ENCODE peak calls at places on chromosome 16, in six cellular contexts. One of them, this sample, is unnamed.

GRCh38 chr16:68281368-68282063 is 17.2 kb downstream of the SLC7A6 start:
- DNase-seq in AG04450: no peak
- DNase-seq in A549: no peak
- DNase-seq in HCT116: no peak
- DNase-seq in stomach: no peak
- DNase-seq in left ventricle myocardium inferior: no peak
- DNase-seq in this sample: no peak

GRCh38 chr16:87132361-87133014 is 184.7 kb downstream of the C16orf95 start:
- DNase-seq in AG04450: peak; percentile 8
- DNase-seq in stomach: no peak
- DNase-seq in A549: no peak
- DNase-seq in left ventricle myocardium inferior: peak; percentile 32
- DNase-seq in HCT116: peak; percentile 26
- DNase-seq in this sample: no peak

GRCh38 chr16:68936729-68937631 is 93.6 kb downstream of the TANGO6 start:
- DNase-seq in stomach: no peak
- DNase-seq in HCT116: no peak
- DNase-seq in A549: no peak
- DNase-seq in left ventricle myocardium inferior: no peak
- DNase-seq in AG04450: no peak
- DNase-seq in this sample: no peak

GRCh38 chr16:30746638-30747160 is 1.5 kb upstream of the PHKG2 start:
- DNase-seq in A549: no peak
- DNase-seq in AG04450: no peak
- DNase-seq in stomach: no peak
- DNase-seq in HCT116: no peak
- DNase-seq in left ventricle myocardium inferior: no peak
- DNase-seq in this sample: no peak

GRCh38 chr16:20976568-20976967 is 76.0 kb downstream of the LYRM1 start:
- DNase-seq in HCT116: no peak
- DNase-seq in left ventricle myocardium inferior: no peak
- DNase-seq in AG04450: no peak
- DNase-seq in A549: no peak
- DNase-seq in stomach: no peak
- DNase-seq in this sample: no peak

GRCh38 chr16:17076818-17077498 is 393.8 kb downstream of the XYLT1 start:
- DNase-seq in stomach: no peak
- DNase-seq in HCT116: no peak
- DNase-seq in AG04450: no peak
- DNase-seq in A549: no peak
- DNase-seq in left ventricle myocardium inferior: no peak
- DNase-seq in this sample: no peak

GRCh38 chr16:4372578-4373355 is 1.1 kb downstream of the VASN start:
- DNase-seq in A549: peak; percentile 82
- DNase-seq in stomach: peak; percentile 54
- DNase-seq in HCT116: no peak
- DNase-seq in AG04450: no peak
- DNase-seq in left ventricle myocardium inferior: peak; percentile 30
- DNase-seq in this sample: peak; percentile 71

GRCh38 chr16:74449470-74449869 is 28.2 kb upstream of the CLEC18B start:
- DNase-seq in HCT116: peak; percentile 49
- DNase-seq in A549: peak; percentile 42
- DNase-seq in AG04450: no peak
- DNase-seq in stomach: no peak
- DNase-seq in left ventricle myocardium inferior: no peak
- DNase-seq in this sample: no peak

GRCh38 chr16:52283018-52283417 is 263.9 kb downstream of the TOX3 start:
- DNase-seq in HCT116: no peak
- DNase-seq in left ventricle myocardium inferior: no peak
- DNase-seq in AG04450: no peak
- DNase-seq in stomach: no peak
- DNase-seq in A549: no peak
- DNase-seq in this sample: no peak

GRCh38 chr16:15775209-15775608 is 81.6 kb downstream of the MYH11 start:
- DNase-seq in left ventricle myocardium inferior: no peak
- DNase-seq in stomach: no peak
- DNase-seq in AG04450: no peak
- DNase-seq in HCT116: peak; percentile 50
- DNase-seq in A549: peak; percentile 68
- DNase-seq in this sample: no peak

GRCh38 chr16:67923414-67924127 is 8.1 kb downstream of the CTRL start:
- DNase-seq in AG04450: no peak
- DNase-seq in stomach: no peak
- DNase-seq in A549: no peak
- DNase-seq in left ventricle myocardium inferior: no peak
- DNase-seq in HCT116: no peak
- DNase-seq in this sample: no peak

GRCh38 chr16:87789437-87790277 is 23.9 kb upstream of the KLHDC4 start:
- DNase-seq in HCT116: no peak
- DNase-seq in A549: peak; percentile 100
- DNase-seq in AG04450: peak; percentile 39
- DNase-seq in left ventricle myocardium inferior: no peak
- DNase-seq in stomach: peak; percentile 60
- DNase-seq in this sample: no peak

GRCh38 chr16:87963400-87963799 is 12.2 kb downstream of the BANP start:
- DNase-seq in stomach: no peak
- DNase-seq in A549: no peak
- DNase-seq in AG04450: no peak
- DNase-seq in left ventricle myocardium inferior: no peak
- DNase-seq in HCT116: no peak
- DNase-seq in this sample: no peak

GRCh38 chr16:83960521-83961249 is 7.4 kb upstream of the NECAB2 start:
- DNase-seq in stomach: no peak
- DNase-seq in HCT116: no peak
- DNase-seq in left ventricle myocardium inferior: no peak
- DNase-seq in A549: no peak
- DNase-seq in AG04450: no peak
- DNase-seq in this sample: no peak

GRCh38 chr16:27826081-27826892 is 237.2 kb downstream of the GSG1L start:
- DNase-seq in HCT116: no peak
- DNase-seq in AG04450: no peak
- DNase-seq in A549: no peak
- DNase-seq in left ventricle myocardium inferior: no peak
- DNase-seq in stomach: no peak
- DNase-seq in this sample: peak; percentile 45

GRCh38 chr16:10738231-10739077 is 5.2 kb upstream of the NUBP1 start:
- DNase-seq in AG04450: no peak
- DNase-seq in HCT116: peak; percentile 79
- DNase-seq in stomach: peak; percentile 48
- DNase-seq in A549: peak; percentile 84
- DNase-seq in left ventricle myocardium inferior: peak; percentile 87
- DNase-seq in this sample: peak; percentile 83

GRCh38 chr16:50102046-50102756 is 36.4 kb downstream of the HEATR3 start:
- DNase-seq in stomach: no peak
- DNase-seq in AG04450: peak; percentile 32
- DNase-seq in HCT116: no peak
- DNase-seq in A549: no peak
- DNase-seq in left ventricle myocardium inferior: no peak
- DNase-seq in this sample: no peak

GRCh38 chr16:85819711-85820110 is 20.2 kb downstream of the COX4I1 start:
- DNase-seq in A549: peak; percentile 17
- DNase-seq in AG04450: no peak
- DNase-seq in stomach: no peak
- DNase-seq in HCT116: no peak
- DNase-seq in left ventricle myocardium inferior: no peak
- DNase-seq in this sample: peak; percentile 60

GRCh38 chr16:15032547-15033308 is 23.1 kb downstream of the NTAN1 start:
- DNase-seq in HCT116: no peak
- DNase-seq in A549: no peak
- DNase-seq in AG04450: no peak
- DNase-seq in stomach: no peak
- DNase-seq in left ventricle myocardium inferior: no peak
- DNase-seq in this sample: no peak

GRCh38 chr16:6957676-6958075 is 375.0 kb upstream of the RBFOX1 start:
- DNase-seq in HCT116: no peak
- DNase-seq in AG04450: no peak
- DNase-seq in left ventricle myocardium inferior: no peak
- DNase-seq in stomach: no peak
- DNase-seq in A549: peak; percentile 0
- DNase-seq in this sample: no peak

GRCh38 chr16:81429045-81429521 is 15.5 kb upstream of the CMIP start:
- DNase-seq in HCT116: peak; percentile 68
- DNase-seq in left ventricle myocardium inferior: peak; percentile 31
- DNase-seq in AG04450: no peak
- DNase-seq in stomach: peak; percentile 77
- DNase-seq in A549: peak; percentile 72
- DNase-seq in this sample: no peak

GRCh38 chr16:51124896-51125295 is 26.2 kb downstream of the SALL1 start:
- DNase-seq in A549: no peak
- DNase-seq in stomach: no peak
- DNase-seq in AG04450: no peak
- DNase-seq in HCT116: no peak
- DNase-seq in left ventricle myocardium inferior: no peak
- DNase-seq in this sample: no peak

GRCh38 chr16:51121009-51121347 is 30.1 kb downstream of the SALL1 start:
- DNase-seq in stomach: no peak
- DNase-seq in A549: no peak
- DNase-seq in left ventricle myocardium inferior: no peak
- DNase-seq in AG04450: no peak
- DNase-seq in HCT116: no peak
- DNase-seq in this sample: no peak

GRCh38 chr16:51121850-51122249 is 29.2 kb downstream of the SALL1 start:
- DNase-seq in AG04450: no peak
- DNase-seq in A549: no peak
- DNase-seq in stomach: no peak
- DNase-seq in HCT116: no peak
- DNase-seq in left ventricle myocardium inferior: no peak
- DNase-seq in this sample: no peak

GRCh38 chr16:51129105-51129504 is 22.0 kb downstream of the SALL1 start:
- DNase-seq in A549: no peak
- DNase-seq in HCT116: no peak
- DNase-seq in AG04450: no peak
- DNase-seq in left ventricle myocardium inferior: no peak
- DNase-seq in stomach: no peak
- DNase-seq in this sample: no peak

GRCh38 chr16:51125992-51126391 is 25.1 kb downstream of the SALL1 start:
- DNase-seq in stomach: no peak
- DNase-seq in AG04450: no peak
- DNase-seq in HCT116: no peak
- DNase-seq in A549: no peak
- DNase-seq in left ventricle myocardium inferior: no peak
- DNase-seq in this sample: no peak
- H3K4me3 ChIP-seq in stomach: no peak overlapping the region
- H3K4me3 ChIP-seq in AG04450: no peak overlapping the region
- H3K4me3 ChIP-seq in HCT116: no peak overlapping the region
- H3K4me3 ChIP-seq in A549: no peak overlapping the region
- H3K4me3 ChIP-seq in left ventricle myocardium inferior: no peak overlapping the region
- H3K4me3 ChIP-seq in this sample: no peak overlapping the region

GRCh38 chr16:48590476-48590875 is 19.5 kb downstream of the N4BP1 start:
- DNase-seq in left ventricle myocardium inferior: no peak
- DNase-seq in stomach: no peak
- DNase-seq in AG04450: no peak
- DNase-seq in A549: no peak
- DNase-seq in HCT116: no peak
- DNase-seq in this sample: no peak
- H3K9me3 ChIP-seq in left ventricle myocardium inferior: peaks cover 19% of the 10 kb centered on the region
- H3K9me3 ChIP-seq in stomach: peaks cover 23% of the 10 kb centered on the region
- H3K9me3 ChIP-seq in AG04450: peaks cover 22% of the 10 kb centered on the region
- H3K9me3 ChIP-seq in A549: peaks cover 25% of the 10 kb centered on the region
- H3K9me3 ChIP-seq in HCT116: peaks cover 23% of the 10 kb centered on the region
- H3K9me3 ChIP-seq in this sample: no peaks in the 10 kb centered on the region

DNA sequence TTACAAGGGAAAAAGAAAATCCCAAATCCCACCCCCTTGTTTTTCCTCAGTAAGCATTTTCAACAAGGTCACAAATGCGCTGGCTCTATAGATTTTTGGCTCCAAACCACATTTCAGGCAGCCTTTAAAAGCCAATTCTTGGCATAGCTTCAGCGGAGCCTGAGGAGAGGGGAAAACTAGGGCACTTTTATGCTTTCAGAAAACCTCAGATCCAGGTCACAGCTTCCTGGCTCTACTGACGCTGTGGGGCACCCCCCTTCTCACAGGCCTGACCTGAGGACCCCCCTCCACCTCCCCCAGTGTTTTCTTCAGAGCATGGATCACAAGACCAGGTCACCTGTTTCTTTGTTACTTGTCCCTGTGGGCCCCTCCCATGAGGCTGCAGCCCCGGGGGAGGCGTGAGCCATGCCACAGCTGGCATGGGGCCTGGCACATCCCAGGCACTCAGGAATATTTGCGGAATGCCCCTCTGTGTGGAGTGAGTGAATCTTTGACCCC is 30.1 kb upstream of the MTSS2 start:
- DNase-seq in left ventricle myocardium inferior: no peak
- DNase-seq in HCT116: no peak
- DNase-seq in stomach: no peak
- DNase-seq in AG04450: no peak
- DNase-seq in A549: no peak
- DNase-seq in this sample: no peak
- H3K27ac ChIP-seq in left ventricle myocardium inferior: peak overlapping the region; percentile 76
- H3K27ac ChIP-seq in HCT116: no peak overlapping the region
- H3K27ac ChIP-seq in stomach: no peak overlapping the region
- H3K27ac ChIP-seq in AG04450: peak overlapping the region; percentile 98
- H3K27ac ChIP-seq in A549: peak overlapping the region; percentile 83
- H3K27ac ChIP-seq in this sample: peak overlapping the region; percentile 83

GRCh38 chr16:2856061-2856670 is 1.8 kb downstream of the PRSS22 start:
- DNase-seq in left ventricle myocardium inferior: no peak
- DNase-seq in A549: peak; percentile 49
- DNase-seq in AG04450: no peak
- DNase-seq in HCT116: no peak
- DNase-seq in stomach: peak; percentile 72
- DNase-seq in this sample: no peak

GRCh38 chr16:2858245-2859025 is 465 bp upstream of the PRSS22 start:
- DNase-seq in stomach: peak; percentile 91
- DNase-seq in A549: no peak
- DNase-seq in left ventricle myocardium inferior: no peak
- DNase-seq in AG04450: no peak
- DNase-seq in HCT116: peak; percentile 85
- DNase-seq in this sample: no peak

GRCh38 chr16:2857451-2858244 is at the start of gene PRSS22:
- DNase-seq in left ventricle myocardium inferior: no peak
- DNase-seq in A549: no peak
- DNase-seq in HCT116: no peak
- DNase-seq in stomach: peak; percentile 87
- DNase-seq in AG04450: no peak
- DNase-seq in this sample: no peak

GRCh38 chr16:2855536-2855935 is 2.4 kb downstream of the PRSS22 start:
- DNase-seq in stomach: no peak
- DNase-seq in A549: no peak
- DNase-seq in left ventricle myocardium inferior: no peak
- DNase-seq in HCT116: no peak
- DNase-seq in AG04450: no peak
- DNase-seq in this sample: no peak

DNA sequence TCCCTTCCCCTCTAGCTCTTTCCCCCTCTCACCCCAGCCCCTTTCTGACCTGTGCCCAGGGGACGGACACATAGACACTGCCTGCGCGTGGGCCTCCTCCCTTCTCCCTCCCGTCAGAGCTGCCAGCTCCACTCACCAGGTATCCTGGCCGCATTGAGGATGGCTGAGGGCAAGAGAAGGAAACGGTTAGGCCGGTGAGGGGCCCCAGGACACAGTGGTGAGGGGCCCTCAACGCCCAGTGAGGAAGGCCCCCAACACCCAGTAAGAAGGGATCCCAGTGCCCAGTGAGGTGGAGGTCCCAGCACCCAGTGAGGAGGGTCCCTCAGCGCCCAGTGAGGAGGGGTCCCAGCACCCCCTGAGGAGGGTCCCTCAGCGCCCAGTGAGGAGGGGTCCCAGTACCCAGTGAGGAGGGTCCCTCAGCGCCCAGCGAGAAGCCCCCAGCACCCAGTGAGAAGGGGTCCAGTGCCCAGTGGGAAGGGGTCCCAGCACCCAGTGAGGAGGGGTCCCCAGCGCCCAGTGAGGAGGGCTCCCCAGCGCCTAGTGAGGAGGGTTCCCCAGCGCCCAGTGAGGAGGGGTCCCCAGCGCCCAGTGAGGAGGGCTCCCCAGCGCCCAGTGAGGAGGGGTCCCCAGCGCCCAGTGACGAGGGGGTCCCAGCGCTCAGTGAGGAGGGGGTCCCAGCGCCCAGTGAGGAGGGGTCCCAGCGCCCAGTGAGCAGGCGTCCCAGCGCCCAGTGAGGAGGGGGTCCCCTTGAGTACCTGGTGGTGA is 1.1 kb downstream of the PRSS22 start:
- DNase-seq in HCT116: no peak
- DNase-seq in stomach: no peak
- DNase-seq in left ventricle myocardium inferior: no peak
- DNase-seq in AG04450: no peak
- DNase-seq in A549: no peak
- DNase-seq in this sample: no peak
- H3K4me3 ChIP-seq in HCT116: peak overlapping the region; percentile 69
- H3K4me3 ChIP-seq in stomach: peak overlapping the region; percentile 59
- H3K4me3 ChIP-seq in left ventricle myocardium inferior: no peak overlapping the region
- H3K4me3 ChIP-seq in AG04450: no peak overlapping the region
- H3K4me3 ChIP-seq in A549: no peak overlapping the region
- H3K4me3 ChIP-seq in this sample: no peak overlapping the region